ENCODE peak calls at places on chromosomes 13 and 19, in six cellular contexts. D is WTC11, N is H9, V is RWPE1, E is fibroblast of the aortic adventitia, Y is transverse colon. P is an unnamed sample.

GRCh38 chr13:113876341-113877148 is 12.7 kb upstream of the GAS6 start:
- DNase-seq in Y (no peak), N (no peak), V (no peak), D (no peak), E (no peak), P (no peak)

GRCh38 chr19:33302175-33302973 is at the start of gene CEBPA:
- DNase-seq in V (peak), D (peak), E (peak), Y (peak), N (peak), P (peak)

GRCh38 chr19:695350-695949 is at the start of gene PRSS57:
- DNase-seq in D (no peak), N (no peak), V (no peak), Y (no peak), E (no peak), P (no peak)

GRCh38 chr19:41860419-41861097 is 503 bp downstream of the RPS19 start:
- DNase-seq in E (peak), D (no peak), N (no peak), Y (no peak), V (no peak), P (no peak)

GRCh38 chr13:31441804-31442487 is 242.2 kb downstream of the B3GLCT start:
- DNase-seq in Y (no peak), V (no peak), E (no peak), N (no peak), D (no peak), P (no peak)

GRCh38 chr13:106874308-106874707 is 306.4 kb upstream of the ARGLU1 start:
- DNase-seq in N (no peak), V (no peak), D (no peak), Y (no peak), E (no peak), P (no peak)

GRCh38 chr13:72072223-72072622 is 205.2 kb upstream of the DACH1 start:
- DNase-seq in V (no peak), D (no peak), N (no peak), E (no peak), Y (no peak), P (no peak)

GRCh38 chr19:7083076-7083956 is 13.8 kb downstream of the ZNF557 start:
- DNase-seq in V (no peak), E (peak), N (no peak), Y (no peak), D (no peak), P (peak)

GRCh38 chr13:64041296-64041695 is 2625.6 kb upstream of the PCDH20 start:
- DNase-seq in D (no peak), N (no peak), E (no peak), Y (no peak), V (no peak), P (no peak)

GRCh38 chr13:51330741-51331140 is 8.8 kb upstream of the SERPINE3 start:
- DNase-seq in D (no peak), V (no peak), E (peak), N (no peak), Y (no peak), P (no peak)

GRCh38 chr13:102935896-102936321 is 90.1 kb downstream of the ERCC5 start:
- DNase-seq in V (no peak), E (no peak), D (no peak), Y (no peak), N (no peak), P (no peak)

GRCh38 chr13:20016649-20017364 is 58.3 kb downstream of the ZMYM2 start:
- DNase-seq in N (peak), D (no peak), Y (no peak), V (no peak), E (no peak), P (no peak)

GRCh38 chr13:66347718-66348117 is 882.4 kb downstream of the PCDH9 start:
- DNase-seq in D (no peak), N (no peak), Y (no peak), E (no peak), V (no peak), P (peak)

GRCh38 chr13:72851678-72852014 is 69.7 kb downstream of the PIBF1 start:
- DNase-seq in V (no peak), Y (no peak), N (no peak), D (no peak), E (no peak), P (no peak)

GRCh38 chr13:36031490-36031889 is 99.7 kb downstream of the DCLK1 start:
- DNase-seq in D (no peak), N (no peak), Y (no peak), E (no peak), V (no peak), P (no peak)

GRCh38 chr13:112896736-112897602 is 72.0 kb upstream of the MCF2L start:
- DNase-seq in D (peak), Y (no peak), V (no peak), N (no peak), E (no peak), P (no peak)

GRCh38 chr19:3576696-3577443 is 4.1 kb downstream of the HMG20B start:
- DNase-seq in E (peak), N (peak), Y (peak), V (no peak), D (peak), P (peak)

GRCh38 chr19:33039108-33039599 is 25.5 kb downstream of the RHPN2 start:
- DNase-seq in V (no peak), D (no peak), N (no peak), Y (no peak), E (no peak), P (no peak)

GRCh38 chr13:80939581-80939980 is 598.7 kb upstream of the SPRY2 start:
- DNase-seq in E (no peak), V (no peak), N (peak), D (peak), Y (no peak), P (no peak)
- TF ChIP-seq CTCF in E (no peak), V (no peak), N (peak), D (no peak), Y (no peak), P (no peak)

GRCh38 chr19:20313894-20314293 is 146.9 kb downstream of the ZNF486 start:
- DNase-seq in Y (no peak), V (no peak), N (no peak), D (no peak), E (no peak), P (no peak)
- TF ChIP-seq CTCF in Y (no peak), V (no peak), N (no peak), D (no peak), E (no peak), P (no peak)

DNA sequence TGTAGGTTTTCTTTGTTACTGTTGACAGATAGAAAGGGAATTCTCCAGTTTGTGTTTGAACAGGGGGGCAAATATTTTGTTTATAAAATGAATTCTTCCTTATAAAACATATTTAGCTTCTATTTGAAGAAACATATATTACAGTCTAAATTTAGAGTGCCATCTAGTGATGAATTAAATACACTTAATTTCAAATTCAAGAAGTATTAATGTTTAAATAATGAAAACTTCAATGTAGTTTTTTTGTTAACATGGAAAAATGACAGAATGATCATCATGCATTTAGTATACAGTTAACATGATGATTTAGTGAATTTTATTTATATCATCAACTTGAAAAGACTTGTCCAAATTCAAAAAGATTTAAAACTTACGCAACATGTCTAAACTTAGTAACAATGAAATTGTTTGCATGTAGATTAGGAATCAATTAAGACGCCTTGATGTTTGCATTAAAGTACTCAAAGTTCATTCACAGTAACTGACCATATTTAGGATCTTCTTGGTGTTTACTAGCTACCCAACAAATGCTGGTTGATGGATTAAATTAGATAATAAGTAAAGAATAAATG is 765.9 kb upstream of the SLITRK1 start:
- DNase-seq in E (peak), N (no peak), V (no peak), D (no peak), Y (no peak), P (no peak)
- TF ChIP-seq CTCF in E (no peak), N (no peak), V (peak), D (no peak), Y (no peak), P (no peak)

GRCh38 chr13:76019421-76020044 is 383.4 kb downstream of the LMO7 start:
- DNase-seq in D (peak), V (no peak), Y (no peak), E (no peak), N (peak), P (peak)

GRCh38 chr13:76017861-76018556 is 381.9 kb downstream of the LMO7 start:
- DNase-seq in E (no peak), D (no peak), N (no peak), V (no peak), Y (no peak), P (no peak)

GRCh38 chr13:76020421-76020955 is 384.4 kb downstream of the LMO7 start:
- DNase-seq in D (no peak), E (no peak), V (no peak), Y (no peak), N (no peak), P (no peak)

GRCh38 chr13:76014618-76015315 is 378.6 kb downstream of the LMO7 start:
- DNase-seq in N (no peak), D (no peak), Y (no peak), E (peak), V (no peak), P (peak)

GRCh38 chr13:76016799-76017198 is 380.7 kb downstream of the LMO7 start:
- DNase-seq in E (peak), N (peak), D (peak), V (no peak), Y (peak), P (peak)
- TF ChIP-seq CTCF in E (peak), N (peak), D (peak), V (peak), Y (peak), P (peak)

P was measured in epithelial cell of esophagus.